ENCODE peak calls at places on chromosomes 13 and 19, in five cellular contexts. M, G, J, V and F are unnamed samples.
A peak's percentile ranks its signal among the peaks of the same experiment; 100 is the strongest.

GRCh38 chr13:29465741-29466293 is 129.7 kb downstream of the SLC7A1 start:
- DNase-seq in V (peak; percentile 57), M (peak; percentile 39), J (peak; percentile 47), G (no peak), F (peak; percentile 31)

GRCh38 chr19:38149597-38149996 is 74.4 kb downstream of the DPF1 start:
- DNase-seq in J (no peak), V (no peak), M (no peak), G (no peak), F (no peak)

GRCh38 chr13:33544308-33544707 is 258.8 kb upstream of the STARD13 start:
- DNase-seq in M (no peak), G (no peak), V (no peak), J (no peak), F (no peak)

GRCh38 chr19:1471514-1472107 is 7.4 kb downstream of the C19orf25 start:
- DNase-seq in M (no peak), J (no peak), G (no peak), V (no peak), F (no peak)

GRCh38 chr19:3589949-3590348 is 4.7 kb downstream of the GIPC3 start:
- DNase-seq in V (no peak), M (no peak), G (no peak), J (no peak), F (no peak)

GRCh38 chr13:78662467-78662866 is 3.5 kb upstream of the OBI1 start:
- DNase-seq in V (no peak), M (no peak), G (no peak), J (no peak), F (no peak)

GRCh38 chr13:35499131-35500051 is 22.9 kb upstream of the MAB21L1 start:
- DNase-seq in J (no peak), G (no peak), M (no peak), V (no peak), F (no peak)

GRCh38 chr13:33409673-33410072 is 124.1 kb upstream of the STARD13 start:
- DNase-seq in V (no peak), J (no peak), G (no peak), M (no peak), F (no peak)

GRCh38 chr19:21940684-21941083 is 70.1 kb downstream of the ZNF208 start:
- DNase-seq in M (no peak), V (no peak), G (no peak), J (no peak), F (no peak)

GRCh38 chr19:15812059-15812722 is 3.3 kb downstream of the OR10H1 start:
- DNase-seq in G (no peak), V (no peak), M (peak; percentile 7), J (no peak), F (peak; percentile 40)

GRCh38 chr13:101554420-101555125 is 102.1 kb downstream of the ITGBL1 start:
- DNase-seq in M (no peak), G (no peak), J (no peak), V (no peak), F (no peak)

GRCh38 chr19:18749362-18750231 is 41.5 kb downstream of the COMP start:
- DNase-seq in M (no peak), J (no peak), V (no peak), G (no peak), F (no peak)

GRCh38 chr13:77113496-77113895 is 86.5 kb upstream of the FBXL3 start:
- DNase-seq in V (no peak), G (no peak), M (no peak), J (no peak), F (no peak)

GRCh38 chr13:56735537-56735942 is 405.2 kb upstream of the PRR20A start:
- DNase-seq in V (no peak), J (no peak), M (no peak), G (no peak), F (no peak)

GRCh38 chr19:38417544-38418506 is 8.2 kb downstream of the RASGRP4 start:
- DNase-seq in J (no peak), G (peak; percentile 92), M (peak; percentile 11), V (no peak), F (peak; percentile 63)

GRCh38 chr19:3573162-3573857 is 566 bp downstream of the HMG20B start:
- DNase-seq in V (no peak), M (no peak), G (no peak), J (no peak), F (peak; percentile 33)

GRCh38 chr13:40777166-40777956 is 6.4 kb upstream of the MRPS31 start:
- DNase-seq in G (peak; percentile 35), J (peak; percentile 60), M (peak; percentile 64), V (no peak), F (no peak)

GRCh38 chr13:32031815-32032345 is 306 bp downstream of the FRY start:
- DNase-seq in V (no peak), G (no peak), M (no peak), J (peak; percentile 24), F (no peak)

GRCh38 chr19:55369651-55370304 is 485 bp downstream of the IL11 start:
- DNase-seq in M (no peak), G (peak; percentile 98), V (no peak), J (peak; percentile 96), F (no peak)

GRCh38 chr13:99303863-99304521 is 3.2 kb downstream of the GPR183 start:
- DNase-seq in M (no peak), G (no peak), J (no peak), V (no peak), F (no peak)

GRCh38 chr13:63542704-63543215 is 2127.1 kb upstream of the PCDH20 start:
- DNase-seq in V (no peak), G (no peak), J (peak; percentile 4), M (no peak), F (no peak)
- TF ChIP-seq EP300 in V (no peak), G (no peak), J (no peak), M (no peak), F (no peak)

GRCh38 chr19:10870955-10871603 is at the start of gene CARM1:
- DNase-seq in J (peak; percentile 100), M (peak; percentile 98), V (peak; percentile 99), G (peak; percentile 84), F (peak; percentile 100)

GRCh38 chr19:10870501-10870954 is 825 bp upstream of the CARM1 start:
- DNase-seq in G (no peak), V (no peak), J (no peak), M (no peak), F (no peak)

GRCh38 chr19:10874019-10874418 is 2.7 kb downstream of the CARM1 start:
- DNase-seq in G (no peak), J (no peak), M (no peak), V (no peak), F (no peak)

GRCh38 chr19:10872551-10873107 is 1.3 kb downstream of the CARM1 start:
- DNase-seq in V (no peak), J (no peak), M (no peak), G (no peak), F (no peak)

GRCh38 chr19:10871711-10872550 is 578 bp downstream of the CARM1 start:
- DNase-seq in V (peak; percentile 79), G (no peak), J (peak; percentile 74), M (no peak), F (peak; percentile 41)
- TF ChIP-seq CTCF in V (no peak), G (no peak), J (peak; percentile 17), M (no peak), F (no peak)

GRCh38 chr19:39533003-39533512 is 406 bp upstream of the EID2B start:
- DNase-seq in G (no peak), V (no peak), J (no peak), M (no peak), F (no peak)

GRCh38 chr19:39533791-39534190 is 1.1 kb upstream of the EID2B start:
- DNase-seq in M (no peak), J (no peak), V (no peak), G (no peak), F (no peak)

GRCh38 chr19:39531834-39532232 is 819 bp downstream of the EID2B start:
- DNase-seq in V (no peak), M (no peak), G (no peak), J (no peak), F (no peak)

GRCh38 chr19:39532233-39533002 is at the start of gene EID2B:
- DNase-seq in J (peak; percentile 95), M (peak; percentile 89), G (peak; percentile 100), V (peak; percentile 97), F (peak; percentile 97)
- TF ChIP-seq EP300 in J (no peak), M (peak; percentile 93), G (no peak), V (no peak), F (no peak)

GRCh38 chr13:45696610-45697226 is 5.4 kb upstream of the CBY2 start:
- DNase-seq in M (no peak), V (no peak), J (no peak), G (no peak), F (no peak)

GRCh38 chr13:45691251-45691650 is 10.9 kb upstream of the CBY2 start:
- DNase-seq in G (no peak), J (no peak), V (no peak), M (no peak), F (no peak)

GRCh38 chr13:45690636-45691035 is 11.5 kb upstream of the CBY2 start:
- DNase-seq in M (no peak), G (no peak), V (no peak), J (no peak), F (no peak)

GRCh38 chr13:45695198-45695730 is 6.9 kb upstream of the CBY2 start:
- DNase-seq in G (no peak), J (no peak), M (no peak), V (no peak), F (no peak)

GRCh38 chr13:45691667-45692066 is 10.5 kb upstream of the CBY2 start:
- DNase-seq in J (no peak), G (no peak), M (no peak), V (no peak), F (no peak)
- TF ChIP-seq CTCF in J (no peak), G (no peak), M (no peak), V (no peak), F (no peak)

GRCh38 chr19:8513687-8514504 is at the start of gene ZNF414:
- DNase-seq in M (peak; percentile 97), V (peak; percentile 98), G (peak; percentile 92), J (peak; percentile 98), F (peak; percentile 98)
- TF ChIP-seq EP300 in M (peak; percentile 84), V (no peak), G (no peak), J (no peak), F (no peak)